ENCODE peak calls at places on chromosome X, in six cellular contexts. F, E, H, O, J and U are unnamed samples.
A peak's percentile ranks its signal among the peaks of the same experiment; 100 is the strongest.

GRCh38 chrX:31435592-31435991 is 363.8 kb upstream of the FTHL17 start:
- DNase-seq in F (peak; percentile 31), E (no peak), H (no peak), O (no peak), J (peak; percentile 60), U (no peak)

GRCh38 chrX:46574337-46574940 is 874 bp downstream of the CHST7 start:
- DNase-seq in F (peak; percentile 48), E (peak; percentile 51), H (peak; percentile 12), O (no peak), J (peak; percentile 58), U (no peak)

GRCh38 chrX:49172280-49172780 is 632 bp downstream of the PLP2 start:
- DNase-seq in F (peak; percentile 72), E (peak; percentile 75), H (no peak), O (no peak), J (peak; percentile 51), U (peak; percentile 53)

GRCh38 chrX:69163936-69164741 is 1.1 kb downstream of the PJA1 start:
- DNase-seq in F (no peak), E (peak; percentile 79), H (no peak), O (no peak), J (no peak), U (peak; percentile 56)

GRCh38 chrX:47358387-47359065 is 11.9 kb upstream of the ZNF157 start:
- DNase-seq in F (no peak), E (no peak), H (no peak), O (no peak), J (no peak), U (no peak)

GRCh38 chrX:97987979-97988378 is 1104.3 kb downstream of the RPA4 start:
- DNase-seq in F (no peak), E (no peak), H (no peak), O (no peak), J (no peak), U (no peak)

GRCh38 chrX:47776301-47776700 is 60.4 kb upstream of the ZNF81 start:
- DNase-seq in F (no peak), E (no peak), H (no peak), O (no peak), J (no peak), U (no peak)

GRCh38 chrX:115357316-115357715 is 67.8 kb downstream of the LUZP4 start:
- DNase-seq in F (no peak), E (no peak), H (no peak), O (no peak), J (no peak), U (no peak)

GRCh38 chrX:135389243-135389642 is 32.5 kb upstream of the SMIM10L2A start:
- DNase-seq in F (no peak), E (no peak), H (no peak), O (no peak), J (no peak), U (no peak)

GRCh38 chrX:135388841-135389240 is 32.9 kb upstream of the SMIM10L2A start:
- DNase-seq in F (no peak), E (no peak), H (no peak), O (no peak), J (no peak), U (no peak)

GRCh38 chrX:135391734-135392133 is 30.0 kb upstream of the SMIM10L2A start:
- DNase-seq in F (no peak), E (no peak), H (no peak), O (no peak), J (no peak), U (no peak)

GRCh38 chrX:135393046-135393445 is 28.7 kb upstream of the SMIM10L2A start:
- DNase-seq in F (no peak), E (no peak), H (no peak), O (no peak), J (no peak), U (no peak)

DNA sequence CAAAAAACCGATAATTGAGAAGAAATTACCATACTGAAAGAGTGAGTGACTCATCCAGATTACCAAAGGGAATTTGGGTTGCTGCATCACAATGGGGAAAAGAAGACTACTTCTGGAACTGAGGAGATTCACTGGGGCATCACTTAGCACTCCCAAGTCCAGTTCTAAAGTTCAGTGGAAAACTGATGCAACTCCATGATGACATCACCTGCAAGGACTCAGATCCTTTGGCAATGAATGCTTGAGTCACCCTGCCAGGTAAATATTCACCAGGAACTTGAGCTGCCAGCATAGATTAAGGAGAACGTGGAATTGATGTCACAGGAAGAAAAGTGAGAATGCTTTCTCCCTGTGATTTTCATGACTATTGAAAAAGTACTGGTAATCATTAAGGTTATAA is 32.0 kb upstream of the SMIM10L2A start:
- DNase-seq in F (peak; percentile 83), E (no peak), H (peak; percentile 51), O (no peak), J (no peak), U (no peak)
- TF ChIP-seq CHD2 in F (no peak), E (no peak), H (no peak), O (no peak), J (no peak), U (no peak)

GRCh38 chrX:111375747-111376146 is 36.2 kb downstream of the DCX start:
- DNase-seq in F (no peak), E (no peak), H (no peak), O (no peak), J (no peak), U (no peak)
- TF ChIP-seq CHD2 in F (no peak), E (no peak), H (no peak), O (no peak), J (no peak), U (no peak)

DNA sequence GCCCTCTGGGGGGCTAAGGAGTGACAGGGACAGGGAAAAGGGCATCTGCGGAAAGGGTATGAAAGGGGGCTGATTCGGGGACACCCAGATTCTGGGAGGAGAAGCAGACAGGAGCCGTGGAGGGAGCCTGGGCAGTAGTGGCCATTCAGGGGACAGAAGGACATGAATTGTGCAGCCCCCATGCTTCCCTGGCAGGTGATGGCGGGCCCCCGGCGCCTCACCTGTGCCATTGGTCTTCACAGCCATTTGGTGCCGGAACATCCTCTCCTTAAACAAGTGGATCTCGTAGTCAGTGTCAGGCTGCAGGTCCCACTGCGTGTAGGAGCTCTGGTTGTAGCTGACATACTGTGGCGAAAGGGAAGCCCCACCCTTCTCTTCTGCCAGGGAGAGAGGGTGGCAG is 21.9 kb downstream of the L1CAM start:
- DNase-seq in F (no peak), E (no peak), H (no peak), O (no peak), J (no peak), U (no peak)
- TF ChIP-seq CHD2 in F (no peak), E (no peak), H (no peak), O (no peak), J (no peak), U (no peak)

DNA sequence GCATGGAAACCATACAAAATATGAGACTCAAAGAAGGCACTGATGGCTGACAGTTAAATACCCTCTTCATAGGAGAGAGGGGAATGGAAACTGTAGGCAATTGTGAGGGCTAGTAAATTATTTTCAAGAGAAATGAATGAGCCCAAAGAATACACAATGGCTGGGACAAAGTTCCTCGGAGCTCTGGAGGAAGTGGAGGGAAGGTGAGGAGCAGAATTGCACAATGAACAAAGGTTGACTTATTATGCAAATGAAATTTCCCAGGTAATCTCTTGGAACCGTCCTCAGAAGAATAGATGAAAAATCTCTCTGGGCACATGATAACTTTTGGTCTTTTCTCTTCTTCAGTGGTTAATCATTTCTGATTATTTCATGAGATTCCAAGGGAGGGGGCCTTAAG is 202.6 kb upstream of the VCX start:
- DNase-seq in F (no peak), E (no peak), H (peak; percentile 3), O (no peak), J (no peak), U (no peak)
- TF ChIP-seq CHD2 in F (no peak), E (no peak), H (no peak), O (no peak), J (no peak), U (no peak)

DNA sequence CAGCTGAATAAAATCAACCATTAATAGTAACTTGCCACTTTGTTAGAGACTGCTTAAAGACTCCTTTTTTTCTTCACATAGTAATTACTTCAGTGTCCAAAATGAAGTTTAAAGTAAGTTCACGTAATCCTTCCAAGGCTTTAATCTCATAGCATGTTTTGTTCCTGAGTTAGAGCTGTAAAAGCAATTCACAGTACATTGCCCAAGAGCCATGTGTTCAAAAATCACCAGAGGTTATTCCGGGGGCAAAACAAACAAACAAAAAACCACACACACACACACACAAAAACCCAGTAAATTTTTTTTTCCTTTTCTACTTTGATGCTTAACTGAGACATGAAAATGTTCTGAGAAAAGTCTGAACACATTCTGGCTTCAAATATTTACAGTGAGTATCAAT is 6.1 kb downstream of the GPR82 start:
- DNase-seq in F (no peak), E (no peak), H (no peak), O (no peak), J (no peak), U (no peak)
- TF ChIP-seq CHD2 in F (no peak), E (no peak), H (no peak), O (no peak), J (no peak), U (no peak)

GRCh38 chrX:10235851-10236250 is 79.1 kb downstream of the CLCN4 start:
- DNase-seq in F (no peak), E (no peak), H (peak; percentile 3), O (no peak), J (no peak), U (no peak)
- TF ChIP-seq CHD2 in F (no peak), E (no peak), H (no peak), O (no peak), J (no peak), U (no peak)

GRCh38 chrX:136666088-136666487 is 18.1 kb downstream of the CD40LG start:
- DNase-seq in F (no peak), E (no peak), H (no peak), O (no peak), J (no peak), U (no peak)

GRCh38 chrX:136662976-136663375 is 15.0 kb downstream of the CD40LG start:
- DNase-seq in F (no peak), E (no peak), H (no peak), O (no peak), J (no peak), U (no peak)

GRCh38 chrX:136671006-136671610 is 23.1 kb downstream of the CD40LG start:
- DNase-seq in F (no peak), E (no peak), H (no peak), O (no peak), J (no peak), U (no peak)

GRCh38 chrX:136665258-136665900 is 17.4 kb downstream of the CD40LG start:
- DNase-seq in F (no peak), E (no peak), H (no peak), O (no peak), J (no peak), U (no peak)

DNA sequence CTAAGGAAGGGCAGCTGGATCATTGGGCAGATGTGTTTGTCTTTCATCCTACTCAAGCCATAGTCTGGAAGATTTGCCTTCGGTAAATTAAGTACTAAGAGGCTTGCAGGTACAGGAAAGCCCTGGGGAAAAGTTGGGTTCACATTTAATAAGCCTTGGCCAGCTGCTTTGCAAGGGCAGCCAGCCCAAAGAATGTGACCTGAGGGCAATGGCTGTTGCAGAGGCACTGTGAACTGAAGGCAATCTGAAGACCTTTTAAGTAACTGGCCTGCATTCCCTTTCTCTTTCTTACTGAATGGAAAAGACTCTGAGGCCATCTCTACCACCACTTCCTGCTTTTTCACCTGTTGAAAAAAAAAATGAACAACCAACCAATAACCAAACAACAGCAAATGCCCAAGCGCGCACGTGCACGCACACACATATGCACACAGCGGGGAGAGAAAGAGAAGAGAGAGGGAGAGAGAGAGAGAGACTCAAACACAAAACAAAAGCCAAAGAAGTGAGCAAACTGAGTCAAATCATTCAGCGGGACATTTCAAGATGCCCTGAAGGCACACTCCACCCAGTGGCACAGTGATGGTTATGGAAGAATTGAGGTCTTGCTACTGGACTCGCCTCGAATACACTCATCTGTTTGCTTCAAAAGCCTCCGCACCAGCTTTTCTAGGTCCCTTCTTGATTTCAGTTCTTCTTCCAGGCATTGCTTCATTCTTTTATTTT is 19.6 kb downstream of the CD40LG start:
- DNase-seq in F (no peak), E (no peak), H (no peak), O (no peak), J (no peak), U (no peak)
- TF ChIP-seq CHD2 in F (no peak), E (no peak), H (no peak), O (no peak), J (no peak), U (no peak)